ENCODE peak calls at places on chromosomes 3 and 15, in ten cellular contexts. B is left ventricle myocardium inferior; V is glomerular endothelial cell; H is mesothelial cell of epicardium; M is ELR; N is bronchial epithelial cell; U is substantia nigra; R is T-cell; O is H9; Q is activated CD4-positive, alpha-beta T cell treated with anti-CD3 and anti-CD28 coated beads, Interleukin-2, amount 50 U/mL, for 24 hours. I is an unnamed sample.

GRCh38 chr15:101264011-101264410 is 12.2 kb upstream of the CHSY1 start:
- DNase-seq in H (no peak), U (no peak), N (no peak), R (no peak), M (peak; percentile 20), B (no peak), O (no peak), Q (no peak), V (no peak), I (no peak)

GRCh38 chr3:50267280-50267913 is 1.6 kb upstream of the SEMA3B start:
- DNase-seq in N (no peak), Q (no peak), U (peak; percentile 43), B (peak; percentile 82), O (no peak), M (no peak), H (no peak), R (no peak), V (no peak), I (no peak)

GRCh38 chr15:78291698-78292097 is 7.7 kb downstream of the SKIC8 start:
- DNase-seq in V (no peak), B (no peak), R (no peak), N (peak; percentile 73), H (no peak), U (no peak), M (no peak), Q (no peak), O (no peak), I (no peak)

GRCh38 chr3:152299243-152299976 is 30.7 kb downstream of the MBNL1 start:
- DNase-seq in N (no peak), U (peak; percentile 6), R (peak; percentile 69), V (no peak), H (no peak), Q (no peak), M (no peak), O (no peak), B (no peak), I (no peak)

GRCh38 chr15:60616628-60617027 is 137.7 kb upstream of the ICE2 start:
- DNase-seq in N (no peak), V (no peak), U (no peak), R (no peak), H (no peak), M (no peak), Q (no peak), O (no peak), B (no peak), I (no peak)

GRCh38 chr15:91855684-91856553 is 2.4 kb downstream of the SLCO3A1 start:
- DNase-seq in B (no peak), O (peak; percentile 92), V (no peak), Q (no peak), M (no peak), H (no peak), R (no peak), N (peak; percentile 64), U (no peak), I (no peak)

GRCh38 chr3:187613557-187613956 is 56.6 kb downstream of the SST start:
- DNase-seq in Q (no peak), B (no peak), N (no peak), V (no peak), H (no peak), O (no peak), M (no peak), R (no peak), U (no peak), I (no peak)

GRCh38 chr3:107650788-107651187 is 128.0 kb downstream of the BBX start:
- DNase-seq in R (no peak), H (no peak), U (no peak), O (no peak), N (no peak), M (no peak), B (no peak), Q (no peak), V (no peak), I (no peak)

GRCh38 chr3:11477286-11477935 is 166.3 kb downstream of the VGLL4 start:
- DNase-seq in U (no peak), M (peak; percentile 86), R (no peak), V (peak; percentile 85), B (no peak), N (peak; percentile 85), O (no peak), H (no peak), Q (no peak), I (no peak)

GRCh38 chr15:77032647-77033416 is 37.9 kb downstream of the PSTPIP1 start:
- DNase-seq in R (no peak), O (no peak), Q (no peak), M (no peak), H (peak; percentile 16), U (no peak), V (no peak), B (no peak), N (no peak), I (no peak)

GRCh38 chr3:51637941-51638471 is 33.0 kb upstream of the TEX264 start:
- DNase-seq in H (no peak), M (peak; percentile 77), V (peak; percentile 55), B (no peak), N (peak; percentile 77), O (peak; percentile 83), R (no peak), U (no peak), Q (no peak), I (peak; percentile 53)

GRCh38 chr15:27336676-27337075 is 365.7 kb downstream of the GABRG3 start:
- DNase-seq in M (no peak), R (no peak), B (no peak), Q (no peak), O (no peak), V (no peak), N (peak; percentile 1), U (no peak), H (no peak), I (no peak)